ENCODE peak calls at places on chromosome 2, in nine cellular contexts. B is CD4-positive, alpha-beta T cell; R is HCT116; K is activated naive CD8-positive, alpha-beta T cell treated with anti-CD3 and anti-CD28 coated beads, Interleukin-2, amount 50 U/mL, for 24 hours; H is NCI-H1694; A is aorta; Z is glutamatergic neuron; X is IMR-90; P is endothelial cell. T is an unnamed sample.
A peak's percentile ranks its signal among the peaks of the same experiment; 100 is the strongest.

GRCh38 chr2:177172034-177172880 is 40.3 kb upstream of the HNRNPA3 start:
- DNase-seq in B (no peak), R (peak; percentile 60), K (no peak), H (no peak), A (no peak), Z (no peak), X (peak; percentile 82), P (no peak), T (no peak)

GRCh38 chr2:9964334-9964980 is 13.0 kb downstream of the GRHL1 start:
- DNase-seq in B (no peak), R (no peak), K (no peak), H (no peak), A (no peak), Z (no peak), X (no peak), P (no peak), T (no peak)

GRCh38 chr2:30653847-30654246 is 153.4 kb downstream of the CAPN13 start:
- DNase-seq in B (no peak), R (no peak), K (no peak), H (no peak), A (no peak), Z (no peak), X (peak; percentile 78), P (no peak), T (no peak)

GRCh38 chr2:176514805-176515500 is 245.7 kb downstream of the MTX2 start:
- DNase-seq in B (no peak), R (no peak), K (no peak), H (no peak), A (no peak), Z (no peak), X (no peak), P (no peak), T (no peak)

GRCh38 chr2:96267159-96267971 is 1.3 kb downstream of the CIAO1 start:
- DNase-seq in B (peak; percentile 49), R (peak; percentile 39), K (peak; percentile 61), H (peak; percentile 13), A (peak; percentile 83), Z (peak; percentile 68), X (peak; percentile 37), P (peak; percentile 34), T (no peak)

GRCh38 chr2:53445376-53446072 is 322.1 kb upstream of the CHAC2 start:
- DNase-seq in B (no peak), R (no peak), K (no peak), H (no peak), A (no peak), Z (no peak), X (peak; percentile 74), P (no peak), T (no peak)

GRCh38 chr2:111100765-111101162 is 19.9 kb upstream of the BCL2L11 start:
- DNase-seq in B (no peak), R (no peak), K (no peak), H (no peak), A (no peak), Z (no peak), X (no peak), P (no peak), T (no peak)

GRCh38 chr2:40470817-40471809 is 19.2 kb upstream of the SLC8A1 start:
- DNase-seq in B (no peak), R (no peak), K (no peak), H (no peak), A (no peak), Z (no peak), X (no peak), P (no peak), T (no peak)

GRCh38 chr2:2527162-2527561 is 196.1 kb upstream of the MYT1L start:
- DNase-seq in B (no peak), R (no peak), K (no peak), H (no peak), A (no peak), Z (no peak), X (peak; percentile 22), P (no peak), T (no peak)

GRCh38 chr2:54767921-54768320 is 44.5 kb downstream of the EML6 start:
- DNase-seq in B (no peak), R (no peak), K (no peak), H (no peak), A (no peak), Z (no peak), X (peak; percentile 47), P (no peak), T (no peak)

GRCh38 chr2:9238927-9239326 is 32.3 kb downstream of the ASAP2 start:
- DNase-seq in B (no peak), R (no peak), K (no peak), H (peak; percentile 88), A (no peak), Z (peak; percentile 57), X (no peak), P (no peak), T (no peak)

GRCh38 chr2:233267516-233268245 is 16.2 kb downstream of the ATG16L1 start:
- DNase-seq in B (peak; percentile 74), R (no peak), K (peak; percentile 67), H (no peak), A (no peak), Z (no peak), X (no peak), P (no peak), T (no peak)